ENCODE peak calls at places on chromosomes 4 and X, in six cellular contexts. J, O, B, H, Z and X are unnamed samples. For H3K27me3, the result is how much of the 10 kb centered on the place peaks cover.

GRCh38 chr4:145320269-145320668 is 139.9 kb upstream of the OTUD4 start:
- DNase-seq in J (no peak), O (no peak), B (no peak), H (no peak), Z (no peak), X (no peak)

GRCh38 chrX:9907645-9908387 is 59.3 kb upstream of the CLDN34 start:
- DNase-seq in J (no peak), O (no peak), B (no peak), H (no peak), Z (no peak), X (no peak)

GRCh38 chr4:8019396-8020365 is 80.0 kb upstream of the AFAP1 start:
- DNase-seq in J (no peak), O (peak), B (no peak), H (no peak), Z (no peak), X (no peak)

GRCh38 chr4:85555210-85555609 is 80.3 kb downstream of the ARHGAP24 start:
- DNase-seq in J (no peak), O (no peak), B (no peak), H (no peak), Z (peak), X (no peak)

GRCh38 chrX:134718329-134719317 is 60.4 kb upstream of the PLAC1 start:
- DNase-seq in J (no peak), O (peak), B (peak), H (peak), Z (peak), X (no peak)

GRCh38 chrX:9598344-9598743 is 133.5 kb downstream of the TBL1X start:
- DNase-seq in J (no peak), O (no peak), B (no peak), H (no peak), Z (no peak), X (no peak)

GRCh38 chr4:65719635-65720034 is 49.3 kb upstream of the EPHA5 start:
- DNase-seq in J (no peak), O (no peak), B (no peak), H (no peak), Z (no peak), X (no peak)

GRCh38 chr4:143358923-143359694 is 22.4 kb downstream of the GAB1 start:
- DNase-seq in J (no peak), O (peak), B (peak), H (peak), Z (no peak), X (no peak)

GRCh38 chrX:72382199-72382590 is 76.5 kb upstream of the CITED1 start:
- DNase-seq in J (no peak), O (no peak), B (no peak), H (no peak), Z (no peak), X (no peak)

GRCh38 chrX:6558979-6559378 is 24.1 kb upstream of the VCX3A start:
- DNase-seq in J (no peak), O (no peak), B (no peak), H (no peak), Z (no peak), X (no peak)

GRCh38 chrX:154734101-154734781 is 16.6 kb downstream of the GAB3 start:
- DNase-seq in J (peak), O (peak), B (peak), H (no peak), Z (no peak), X (no peak)

GRCh38 chrX:45699158-45699557 is 498.5 kb upstream of the DIPK2B start:
- DNase-seq in J (no peak), O (no peak), B (no peak), H (no peak), Z (no peak), X (no peak)

GRCh38 chrX:110056419-110056818 is 53.5 kb downstream of the TMEM164 start:
- DNase-seq in J (no peak), O (no peak), B (no peak), H (no peak), Z (no peak), X (no peak)

GRCh38 chrX:15340867-15341266 is 5.5 kb upstream of the PIGA start:
- DNase-seq in J (no peak), O (no peak), B (no peak), H (no peak), Z (no peak), X (no peak)

GRCh38 chr4:124903995-124904722 is 191.6 kb upstream of the ANKRD50 start:
- DNase-seq in J (no peak), O (peak), B (no peak), H (no peak), Z (no peak), X (no peak)

GRCh38 chr4:165381821-165382373 is 3.1 kb downstream of the CPE start:
- DNase-seq in J (no peak), O (no peak), B (no peak), H (no peak), Z (no peak), X (no peak)

GRCh38 chr4:140740906-140741670 is 15.1 kb downstream of the TBC1D9 start:
- DNase-seq in J (no peak), O (no peak), B (no peak), H (no peak), Z (no peak), X (no peak)

GRCh38 chr4:104447346-104447745 is 47.3 kb downstream of the CXXC4 start:
- DNase-seq in J (no peak), O (no peak), B (no peak), H (no peak), Z (no peak), X (no peak)

DNA sequence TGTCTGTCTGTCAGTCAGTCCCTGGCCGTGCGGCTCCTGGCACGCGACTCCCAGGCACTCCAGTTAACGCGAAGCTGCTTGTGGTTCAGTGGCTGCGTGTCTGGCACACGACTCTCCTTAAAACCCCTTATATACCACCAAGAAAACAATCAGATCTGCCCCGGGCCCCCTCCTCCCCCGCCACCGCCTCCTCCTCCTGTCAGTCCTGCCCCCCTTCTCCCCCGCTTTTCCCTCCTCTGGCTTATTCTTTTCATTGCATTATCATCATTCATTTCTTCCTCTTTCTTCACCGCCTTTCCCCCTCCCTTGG is at the start of gene NEUROG2:
- DNase-seq in J (no peak), O (no peak), B (no peak), H (no peak), Z (no peak), X (no peak)
- H3K4me3 ChIP-seq in J (peak), O (peak), B (peak), H (peak), Z (peak), X (peak)

GRCh38 chrX:68666580-68666979 is 19.1 kb downstream of the STARD8 start:
- DNase-seq in J (peak), O (no peak), B (no peak), H (no peak), Z (no peak), X (no peak)
- H3K27me3 ChIP-seq in J (under half), O (under half), B (half or more), H (under half), Z (under half), X (under half)

DNA sequence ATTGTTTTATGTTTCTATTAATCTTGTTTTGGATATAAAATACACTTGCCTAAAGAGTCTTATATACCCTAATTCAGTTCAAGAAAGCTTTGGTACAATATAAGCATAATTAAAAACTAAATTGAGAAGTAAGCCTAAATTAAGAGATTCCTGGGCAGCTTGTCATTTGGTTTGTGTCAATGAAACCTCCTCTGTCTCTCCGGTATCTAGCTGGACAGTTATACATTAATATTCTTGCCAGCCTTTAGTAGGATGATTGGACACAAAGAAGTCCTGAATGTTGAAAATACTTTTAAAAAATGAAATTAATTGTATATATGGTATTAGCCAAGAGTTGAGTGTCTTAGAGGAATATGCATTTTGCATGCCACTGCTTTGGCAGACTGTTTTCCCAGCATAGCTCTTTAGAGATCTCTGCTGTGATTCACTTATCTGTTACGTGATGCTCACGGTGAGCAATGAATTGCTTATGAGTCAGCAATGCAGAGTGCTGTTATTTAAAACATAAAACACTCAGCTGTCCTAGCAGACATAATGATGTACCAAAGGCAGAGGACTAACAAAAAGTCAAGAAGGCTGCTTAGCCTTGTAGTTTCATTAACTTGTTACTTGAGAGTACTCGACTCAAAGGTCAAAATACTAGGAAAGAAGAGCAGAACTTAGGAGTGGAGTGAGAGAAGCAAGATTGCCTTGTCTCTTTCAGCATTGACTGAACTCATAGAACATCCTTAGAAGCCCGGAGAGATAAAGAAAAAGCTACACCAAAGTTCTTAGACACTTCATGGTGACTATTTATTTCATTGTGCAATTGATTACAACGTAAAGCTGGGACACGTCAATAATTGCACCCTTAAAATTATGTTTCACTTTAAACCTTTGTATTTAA is 1296.1 kb upstream of the PCDH7 start:
- DNase-seq in J (no peak), O (no peak), B (no peak), H (no peak), Z (no peak), X (no peak)
- H3K4me3 ChIP-seq in J (no peak), O (no peak), B (no peak), H (no peak), Z (no peak), X (no peak)

DNA sequence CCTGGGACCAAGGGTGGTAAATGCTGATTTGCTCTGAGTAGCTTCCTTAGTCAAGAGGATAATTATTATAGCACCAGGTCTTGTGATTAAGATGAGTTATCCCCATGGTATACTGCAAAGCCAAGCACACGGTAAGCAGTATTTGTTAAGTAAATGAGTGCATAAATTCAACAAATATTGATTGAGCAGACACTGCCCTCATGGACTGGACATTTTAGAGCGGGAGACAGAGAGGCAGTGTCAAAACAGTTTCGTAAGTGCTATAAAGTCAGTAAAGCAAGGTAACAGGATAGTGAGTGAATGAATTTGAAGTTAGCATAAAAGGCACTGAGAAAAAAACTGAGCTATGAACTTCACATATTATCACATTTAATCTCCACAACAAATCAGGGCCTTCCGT is 13.9 kb downstream of the PHF8 start:
- DNase-seq in J (no peak), O (no peak), B (no peak), H (no peak), Z (no peak), X (no peak)
- H3K27me3 ChIP-seq in J (under half), O (under half), B (under half), H (under half), Z (under half), X (under half)

DNA sequence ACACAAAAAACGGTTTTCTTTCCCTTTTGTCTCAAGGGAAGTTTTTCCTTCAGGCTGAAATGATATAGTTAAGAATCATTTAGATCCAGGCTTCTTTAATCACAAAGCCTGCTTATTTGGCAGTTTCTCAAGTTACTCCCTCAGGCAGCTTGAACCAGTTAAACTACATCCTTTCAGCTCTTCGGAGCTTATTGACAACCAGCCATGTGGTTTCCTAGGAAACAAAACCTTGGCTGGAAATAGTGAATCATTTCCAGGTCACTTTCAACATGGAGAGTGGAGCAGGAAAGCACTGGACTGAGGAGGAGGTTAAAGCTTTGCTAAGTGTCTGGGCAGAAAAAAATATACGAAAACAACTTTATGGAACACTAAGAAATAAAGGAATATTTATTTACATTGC is 23.0 kb upstream of the AASDH start:
- DNase-seq in J (peak), O (peak), B (peak), H (peak), Z (no peak), X (no peak)
- H3K4me3 ChIP-seq in J (peak), O (no peak), B (peak), H (no peak), Z (no peak), X (peak)

GRCh38 chr4:3703343-3703676 is 62.9 kb upstream of the ADRA2C start:
- DNase-seq in J (no peak), O (no peak), B (no peak), H (no peak), Z (no peak), X (no peak)
- H3K27me3 ChIP-seq in J (under half), O (under half), B (half or more), H (under half), Z (under half), X (under half)

GRCh38 chr4:48623182-48623780 is 133.2 kb downstream of the ZAR1 start:
- DNase-seq in J (no peak), O (no peak), B (no peak), H (peak), Z (no peak), X (no peak)
- H3K4me3 ChIP-seq in J (no peak), O (no peak), B (no peak), H (no peak), Z (no peak), X (no peak)

GRCh38 chr4:182447938-182448280 is 204.7 kb downstream of the TENM3 start:
- DNase-seq in J (no peak), O (no peak), B (no peak), H (no peak), Z (no peak), X (no peak)
- H3K27me3 ChIP-seq in J (under half), O (under half), B (under half), H (under half), Z (under half), X (under half)

GRCh38 chr4:95044204-95044848 is 286.6 kb downstream of the BMPR1B start:
- DNase-seq in J (no peak), O (no peak), B (no peak), H (no peak), Z (no peak), X (no peak)
- H3K4me3 ChIP-seq in J (no peak), O (no peak), B (no peak), H (no peak), Z (no peak), X (no peak)